ENCODE peak calls at places on chromosomes 12 and 14, in seven cellular contexts. N, X, Q, H, I, S and P are unnamed samples.

GRCh38 chr12:52082026-52082667 is 2.6 kb downstream of the SMIM41 start:
- DNase-seq in Q (no peak), I (peak; percentile 84), S (no peak), X (no peak), H (no peak), N (no peak), P (no peak)

GRCh38 chr14:92922883-92923743 is at the start of gene CHGA:
- DNase-seq in X (peak; percentile 37), H (peak; percentile 13), S (peak; percentile 77), I (peak; percentile 77), N (peak; percentile 38), Q (peak; percentile 23), P (no peak)

GRCh38 chr12:26195250-26195640 is at the start of gene SSPN:
- DNase-seq in I (peak; percentile 80), N (peak; percentile 13), H (peak; percentile 81), X (peak; percentile 78), S (peak; percentile 43), Q (no peak), P (peak; percentile 15)

GRCh38 chr12:110935588-110935987 is 15.2 kb upstream of the MYL2 start:
- DNase-seq in I (no peak), S (no peak), H (no peak), N (no peak), Q (no peak), X (no peak), P (no peak)

GRCh38 chr12:132315951-132316350 is 13.4 kb downstream of the GALNT9 start:
- DNase-seq in Q (no peak), S (no peak), N (no peak), X (no peak), H (no peak), I (no peak), P (no peak)

GRCh38 chr14:24098927-24099813 is 5.1 kb downstream of the PCK2 start:
- DNase-seq in Q (no peak), N (no peak), X (peak; percentile 48), H (no peak), I (no peak), S (no peak), P (no peak)

GRCh38 chr12:10771132-10771733 is 31.2 kb downstream of the TAS2R7 start:
- DNase-seq in N (no peak), X (no peak), I (peak; percentile 48), Q (no peak), H (no peak), S (peak; percentile 42), P (no peak)

GRCh38 chr12:20368653-20369163 is 371 bp downstream of the PDE3A start:
- DNase-seq in Q (no peak), N (peak; percentile 6), H (peak; percentile 32), S (peak; percentile 15), I (peak; percentile 50), X (peak; percentile 4), P (no peak)

GRCh38 chr12:64395739-64396138 is 5.2 kb upstream of the C12orf56 start:
- DNase-seq in X (no peak), N (no peak), Q (no peak), H (no peak), S (no peak), I (no peak), P (no peak)

GRCh38 chr12:114152890-114153289 is 186.8 kb upstream of the RBM19 start:
- DNase-seq in X (no peak), Q (no peak), N (no peak), I (peak; percentile 56), H (no peak), S (no peak), P (no peak)

GRCh38 chr12:95789126-95790024 is 1.2 kb downstream of the NTN4 start:
- DNase-seq in S (peak; percentile 42), I (no peak), H (no peak), Q (no peak), X (no peak), N (peak; percentile 1), P (no peak)

GRCh38 chr12:70603044-70603443 is 34.2 kb downstream of the PTPRB start:
- DNase-seq in S (no peak), X (no peak), I (peak; percentile 44), Q (no peak), H (no peak), N (no peak), P (no peak)

GRCh38 chr12:121989266-121989950 is 32.3 kb upstream of the BCL7A start:
- DNase-seq in X (no peak), S (peak; percentile 81), Q (peak; percentile 34), H (no peak), I (no peak), N (no peak), P (no peak)

GRCh38 chr14:64953310-64953654 is 10.7 kb upstream of the GPX2 start:
- DNase-seq in I (no peak), Q (no peak), X (no peak), S (no peak), N (no peak), H (no peak), P (no peak)

GRCh38 chr14:80567905-80568512 is 356.7 kb upstream of the DIO2 start:
- DNase-seq in H (no peak), Q (no peak), X (no peak), I (no peak), N (no peak), S (no peak), P (no peak)

GRCh38 chr14:96143906-96144305 is 60.7 kb upstream of the BDKRB2 start:
- DNase-seq in X (no peak), Q (no peak), S (no peak), N (no peak), H (no peak), I (no peak), P (no peak)

GRCh38 chr12:56082967-56083366 is 3.0 kb downstream of the ERBB3 start:
- DNase-seq in Q (no peak), X (peak; percentile 84), I (no peak), H (peak; percentile 53), S (no peak), N (no peak), P (no peak)

GRCh38 chr14:65179918-65180724 is 77.8 kb upstream of the MAX start:
- DNase-seq in X (no peak), I (peak; percentile 84), S (no peak), Q (no peak), H (no peak), N (peak; percentile 82), P (peak; percentile 65)

GRCh38 chr12:95623554-95624170 is 72.4 kb upstream of the USP44 start:
- DNase-seq in H (peak; percentile 4), S (peak; percentile 54), X (peak; percentile 6), Q (no peak), I (peak; percentile 86), N (peak; percentile 9), P (peak; percentile 68)

GRCh38 chr12:2833810-2834209 is 1.0 kb downstream of the NRIP2 start:
- DNase-seq in N (no peak), S (no peak), Q (no peak), H (no peak), X (no peak), I (no peak), P (no peak)

GRCh38 chr12:71810905-71811304 is 28.7 kb upstream of the TBC1D15 start:
- DNase-seq in X (no peak), S (no peak), N (no peak), H (no peak), I (no peak), Q (no peak), P (no peak)

GRCh38 chr12:4595881-4596280 is 33.9 kb downstream of the DYRK4 start:
- DNase-seq in S (no peak), I (no peak), N (no peak), Q (no peak), H (no peak), X (no peak), P (no peak)

GRCh38 chr12:123115409-123116111 is 35.3 kb downstream of the PITPNM2 start:
- DNase-seq in Q (no peak), X (peak; percentile 23), I (peak; percentile 88), H (peak; percentile 56), S (no peak), N (peak; percentile 29), P (peak; percentile 15)

GRCh38 chr14:52825085-52825484 is 33.7 kb upstream of the GNPNAT1 start:
- DNase-seq in X (no peak), S (no peak), I (no peak), H (no peak), N (no peak), Q (no peak), P (no peak)

GRCh38 chr14:53190938-53191337 is 37.8 kb upstream of the DDHD1 start:
- DNase-seq in H (no peak), Q (no peak), S (no peak), X (no peak), N (peak; percentile 30), I (no peak), P (no peak)

GRCh38 chr12:115541891-115542361 is 735.6 kb downstream of the MED13L start:
- DNase-seq in N (no peak), S (no peak), I (peak; percentile 8), H (no peak), X (no peak), Q (no peak), P (no peak)

GRCh38 chr12:101697930-101698781 is 716 bp downstream of the CHPT1 start:
- DNase-seq in X (peak; percentile 40), S (peak; percentile 5), N (peak; percentile 29), Q (no peak), I (peak; percentile 79), H (peak; percentile 68), P (peak; percentile 8)

GRCh38 chr12:116561181-116561821 is 2.1 kb downstream of the MAP1LC3B2 start:
- DNase-seq in S (no peak), I (no peak), X (no peak), Q (no peak), N (no peak), H (no peak), P (no peak)